ENCODE peak calls at places on chromosome 4, in four cellular contexts. One of them, this sample, is unnamed.

GRCh38 chr4:156188596-156188995 is 234.9 kb upstream of the CTSO start:
- DNase-seq in heart left ventricle: no peak
- DNase-seq in transverse colon: no peak
- DNase-seq in suprapubic skin: no peak
- DNase-seq in this sample: no peak

GRCh38 chr4:40046311-40046980 is 10.2 kb upstream of the N4BP2 start:
- DNase-seq in heart left ventricle: no peak
- DNase-seq in transverse colon: peak; percentile 50
- DNase-seq in suprapubic skin: no peak
- DNase-seq in this sample: peak; percentile 70

GRCh38 chr4:38160487-38161207 is 200.4 kb downstream of the PTTG2 start:
- DNase-seq in heart left ventricle: no peak
- DNase-seq in transverse colon: peak; percentile 33
- DNase-seq in suprapubic skin: no peak
- DNase-seq in this sample: no peak

GRCh38 chr4:126752702-126753101 is 880.1 kb upstream of the INTU start:
- DNase-seq in heart left ventricle: no peak
- DNase-seq in transverse colon: no peak
- DNase-seq in suprapubic skin: no peak
- DNase-seq in this sample: no peak

GRCh38 chr4:145639281-145639680 is 20.1 kb downstream of the MMAA start:
- DNase-seq in heart left ventricle: no peak
- DNase-seq in transverse colon: no peak
- DNase-seq in suprapubic skin: no peak
- DNase-seq in this sample: no peak

GRCh38 chr4:76758290-76758882 is 139.6 kb downstream of the SOWAHB start:
- DNase-seq in heart left ventricle: no peak
- DNase-seq in transverse colon: no peak
- DNase-seq in suprapubic skin: no peak
- DNase-seq in this sample: no peak

GRCh38 chr4:17761062-17761461 is 20.4 kb downstream of the FAM184B start:
- DNase-seq in heart left ventricle: no peak
- DNase-seq in transverse colon: no peak
- DNase-seq in suprapubic skin: no peak
- DNase-seq in this sample: no peak

GRCh38 chr4:167428172-167428571 is 193.9 kb upstream of the SPOCK3 start:
- DNase-seq in heart left ventricle: no peak
- DNase-seq in transverse colon: no peak
- DNase-seq in suprapubic skin: no peak
- DNase-seq in this sample: no peak

GRCh38 chr4:126583509-126583908 is 1049.2 kb upstream of the INTU start:
- DNase-seq in heart left ventricle: no peak
- DNase-seq in transverse colon: no peak
- DNase-seq in suprapubic skin: no peak
- DNase-seq in this sample: no peak

GRCh38 chr4:43296946-43297528 is 404.5 kb downstream of the GRXCR1 start:
- DNase-seq in heart left ventricle: no peak
- DNase-seq in transverse colon: no peak
- DNase-seq in suprapubic skin: no peak
- DNase-seq in this sample: no peak

GRCh38 chr4:177484613-177485021 is 42.4 kb upstream of the AGA start:
- DNase-seq in heart left ventricle: no peak
- DNase-seq in transverse colon: no peak
- DNase-seq in suprapubic skin: no peak
- DNase-seq in this sample: no peak

GRCh38 chr4:38868055-38868965 is 704 bp downstream of the FAM114A1 start:
- DNase-seq in heart left ventricle: peak; percentile 50
- DNase-seq in transverse colon: peak; percentile 57
- DNase-seq in suprapubic skin: no peak
- DNase-seq in this sample: peak; percentile 23

GRCh38 chr4:99402765-99403164 is 32.4 kb downstream of the ADH7 start:
- DNase-seq in heart left ventricle: no peak
- DNase-seq in transverse colon: no peak
- DNase-seq in suprapubic skin: no peak
- DNase-seq in this sample: no peak

GRCh38 chr4:100061835-100062234 is 111.8 kb upstream of the H2AZ1 start:
- DNase-seq in heart left ventricle: no peak
- DNase-seq in transverse colon: no peak
- DNase-seq in suprapubic skin: no peak
- DNase-seq in this sample: no peak

GRCh38 chr4:155371432-155372043 is 5.2 kb downstream of the MAP9 start:
- DNase-seq in heart left ventricle: no peak
- DNase-seq in transverse colon: no peak
- DNase-seq in suprapubic skin: no peak
- DNase-seq in this sample: no peak

GRCh38 chr4:93261207-93261606 is 567.3 kb upstream of the ATOH1 start:
- DNase-seq in heart left ventricle: no peak
- DNase-seq in transverse colon: no peak
- DNase-seq in suprapubic skin: no peak
- DNase-seq in this sample: no peak

GRCh38 chr4:102172341-102172740 is 172.9 kb downstream of the SLC39A8 start:
- DNase-seq in heart left ventricle: no peak
- DNase-seq in transverse colon: no peak
- DNase-seq in suprapubic skin: no peak
- DNase-seq in this sample: no peak

GRCh38 chr4:139922625-139923024 is 231.4 kb downstream of the MAML3 start:
- DNase-seq in heart left ventricle: no peak
- DNase-seq in transverse colon: no peak
- DNase-seq in suprapubic skin: no peak
- DNase-seq in this sample: no peak

GRCh38 chr4:146340798-146341197 is 126.5 kb downstream of the REELD1 start:
- DNase-seq in heart left ventricle: no peak
- DNase-seq in transverse colon: no peak
- DNase-seq in suprapubic skin: no peak
- DNase-seq in this sample: no peak

GRCh38 chr4:74304136-74304628 is 4.1 kb upstream of the EPGN start:
- DNase-seq in heart left ventricle: no peak
- DNase-seq in transverse colon: no peak
- DNase-seq in suprapubic skin: no peak
- DNase-seq in this sample: no peak

GRCh38 chr4:75057369-75057768 is 124.5 kb downstream of the PARM1 start:
- DNase-seq in heart left ventricle: no peak
- DNase-seq in transverse colon: no peak
- DNase-seq in suprapubic skin: no peak
- DNase-seq in this sample: no peak

GRCh38 chr4:23458061-23458460 is 431.8 kb downstream of the PPARGC1A start:
- DNase-seq in heart left ventricle: no peak
- DNase-seq in transverse colon: no peak
- DNase-seq in suprapubic skin: no peak
- DNase-seq in this sample: no peak

GRCh38 chr4:52196606-52197130 is 145.6 kb downstream of the SPATA18 start:
- DNase-seq in heart left ventricle: no peak
- DNase-seq in transverse colon: no peak
- DNase-seq in suprapubic skin: no peak
- DNase-seq in this sample: no peak

GRCh38 chr4:38125816-38126215 is 165.6 kb downstream of the PTTG2 start:
- DNase-seq in heart left ventricle: no peak
- DNase-seq in transverse colon: no peak
- DNase-seq in suprapubic skin: no peak
- DNase-seq in this sample: no peak

GRCh38 chr4:101037938-101038413 is 309.4 kb downstream of the PPP3CA start:
- DNase-seq in heart left ventricle: no peak
- DNase-seq in transverse colon: no peak
- DNase-seq in suprapubic skin: no peak
- DNase-seq in this sample: no peak

GRCh38 chr4:144174401-144175067 is 34.0 kb upstream of the GYPA start:
- DNase-seq in heart left ventricle: no peak
- DNase-seq in transverse colon: no peak
- DNase-seq in suprapubic skin: no peak
- DNase-seq in this sample: peak; percentile 13

GRCh38 chr4:649751-650310 is 24.2 kb downstream of the ATP5ME start:
- DNase-seq in heart left ventricle: no peak
- DNase-seq in transverse colon: no peak
- DNase-seq in suprapubic skin: no peak
- DNase-seq in this sample: no peak

GRCh38 chr4:93911671-93912070 is 83.1 kb downstream of the ATOH1 start:
- DNase-seq in heart left ventricle: no peak
- DNase-seq in transverse colon: no peak
- DNase-seq in suprapubic skin: no peak
- DNase-seq in this sample: no peak

GRCh38 chr4:83961575-83961974 is 425.7 kb downstream of the GPAT3 start:
- DNase-seq in heart left ventricle: no peak
- DNase-seq in transverse colon: no peak
- DNase-seq in suprapubic skin: no peak
- DNase-seq in this sample: no peak

GRCh38 chr4:29002151-29002550 is 1718.0 kb upstream of the PCDH7 start:
- DNase-seq in heart left ventricle: no peak
- DNase-seq in transverse colon: no peak
- DNase-seq in suprapubic skin: no peak
- DNase-seq in this sample: no peak

GRCh38 chr4:105902550-105903262 is 7.4 kb downstream of the NPNT start:
- DNase-seq in heart left ventricle: no peak
- DNase-seq in transverse colon: no peak
- DNase-seq in suprapubic skin: no peak
- DNase-seq in this sample: no peak

GRCh38 chr4:4837921-4838601 is 21.4 kb upstream of the MSX1 start:
- DNase-seq in heart left ventricle: no peak
- DNase-seq in transverse colon: no peak
- DNase-seq in suprapubic skin: peak; percentile 50
- DNase-seq in this sample: no peak

GRCh38 chr4:186554485-186554884 is 882 bp downstream of the MTNR1A start:
- DNase-seq in heart left ventricle: no peak
- DNase-seq in transverse colon: peak; percentile 82
- DNase-seq in suprapubic skin: no peak
- DNase-seq in this sample: peak; percentile 22

GRCh38 chr4:39699676-39700409 is 1.9 kb downstream of the UBE2K start:
- DNase-seq in heart left ventricle: no peak
- DNase-seq in transverse colon: no peak
- DNase-seq in suprapubic skin: no peak
- DNase-seq in this sample: no peak

GRCh38 chr4:113086172-113086695 is 36.8 kb downstream of the ANK2 start:
- DNase-seq in heart left ventricle: no peak
- DNase-seq in transverse colon: no peak
- DNase-seq in suprapubic skin: no peak
- DNase-seq in this sample: no peak

GRCh38 chr4:15765910-15766703 is 12.0 kb upstream of the CD38 start:
- DNase-seq in heart left ventricle: no peak
- DNase-seq in transverse colon: peak; percentile 28
- DNase-seq in suprapubic skin: no peak
- DNase-seq in this sample: peak; percentile 39

GRCh38 chr4:121706595-121707021 is 9.8 kb upstream of the ANXA5 start:
- DNase-seq in heart left ventricle: no peak
- DNase-seq in transverse colon: no peak
- DNase-seq in suprapubic skin: no peak
- DNase-seq in this sample: no peak

GRCh38 chr4:13331827-13332226 is 152.3 kb downstream of the RAB28 start:
- DNase-seq in heart left ventricle: no peak
- DNase-seq in transverse colon: no peak
- DNase-seq in suprapubic skin: no peak
- DNase-seq in this sample: peak; percentile 42
- TF ChIP-seq POLR2A in heart left ventricle: no peak
- TF ChIP-seq POLR2A in transverse colon: no peak
- TF ChIP-seq POLR2A in suprapubic skin: no peak
- TF ChIP-seq POLR2A in this sample: no peak

DNA sequence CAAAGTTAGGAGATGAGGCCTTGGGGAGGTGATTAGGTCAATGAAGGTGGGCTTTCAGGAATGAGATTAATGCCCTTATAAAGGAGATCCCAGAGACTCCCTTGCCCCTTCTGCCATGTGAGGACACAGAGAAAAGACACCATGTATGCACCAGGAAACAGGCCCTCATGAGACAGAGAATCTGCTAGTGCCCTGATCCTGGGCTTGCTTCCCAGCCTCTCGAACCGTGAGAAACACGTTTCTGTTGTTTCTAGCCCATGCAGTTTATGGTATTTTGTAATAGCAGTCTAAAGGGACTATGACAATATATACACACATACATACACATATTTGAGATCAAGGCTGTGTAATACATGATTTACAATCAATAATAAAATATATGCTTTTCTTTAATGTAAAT is 41.4 kb upstream of the ENPP6 start:
- DNase-seq in heart left ventricle: no peak
- DNase-seq in transverse colon: no peak
- DNase-seq in suprapubic skin: no peak
- DNase-seq in this sample: no peak
- H3K4me1 ChIP-seq in heart left ventricle: peaks cover 4% of the 10 kb centered on the region
- H3K4me1 ChIP-seq in transverse colon: no peaks in the 10 kb centered on the region
- H3K4me1 ChIP-seq in suprapubic skin: no peaks in the 10 kb centered on the region
- H3K4me1 ChIP-seq in this sample: no peaks in the 10 kb centered on the region

GRCh38 chr4:87529187-87529586 is at the start of gene SPARCL1:
- DNase-seq in heart left ventricle: peak; percentile 50
- DNase-seq in transverse colon: peak; percentile 10
- DNase-seq in suprapubic skin: no peak
- DNase-seq in this sample: peak; percentile 29
- TF ChIP-seq POLR2A in heart left ventricle: peak; percentile 70
- TF ChIP-seq POLR2A in transverse colon: peak; percentile 33
- TF ChIP-seq POLR2A in suprapubic skin: no peak
- TF ChIP-seq POLR2A in this sample: no peak

DNA sequence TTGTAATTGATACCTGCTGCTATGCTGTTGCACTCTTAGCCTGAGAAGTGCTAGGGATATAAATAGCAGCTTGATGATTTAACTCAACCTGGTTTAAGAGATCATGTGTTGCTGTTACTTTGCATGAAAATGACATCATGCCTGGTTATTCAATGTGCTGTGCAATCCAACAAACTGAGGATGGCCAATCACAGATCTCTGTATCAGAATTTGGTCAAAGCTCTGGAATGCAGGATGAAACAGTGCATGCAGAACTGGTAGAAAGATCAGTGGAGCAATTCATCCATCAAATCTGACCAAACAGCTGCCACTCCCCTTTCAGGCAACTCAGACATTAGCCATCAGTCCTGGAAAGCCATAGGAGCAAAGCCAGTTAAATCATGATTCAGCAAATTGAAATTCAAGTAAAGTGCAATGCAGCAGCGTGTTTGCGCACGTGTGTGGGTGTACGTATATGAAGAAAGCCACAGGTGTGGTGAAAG is 160.3 kb upstream of the RASGEF1B start:
- DNase-seq in heart left ventricle: no peak
- DNase-seq in transverse colon: no peak
- DNase-seq in suprapubic skin: no peak
- DNase-seq in this sample: no peak
- H3K4me1 ChIP-seq in heart left ventricle: peaks cover 11% of the 10 kb centered on the region
- H3K4me1 ChIP-seq in transverse colon: peaks cover 3% of the 10 kb centered on the region
- H3K4me1 ChIP-seq in suprapubic skin: peaks cover 11% of the 10 kb centered on the region
- H3K4me1 ChIP-seq in this sample: no peaks in the 10 kb centered on the region

GRCh38 chr4:70993181-70994068 is at the start of gene DCK:
- DNase-seq in heart left ventricle: peak; percentile 92
- DNase-seq in transverse colon: peak; percentile 94
- DNase-seq in suprapubic skin: peak; percentile 89
- DNase-seq in this sample: peak; percentile 86
- TF ChIP-seq POLR2A in heart left ventricle: peak; percentile 72
- TF ChIP-seq POLR2A in transverse colon: peak; percentile 94
- TF ChIP-seq POLR2A in suprapubic skin: peak; percentile 30
- TF ChIP-seq POLR2A in this sample: peak; percentile 73

This sample was measured in prostate gland.